ENCODE peak calls at places on chromosome X, in five cellular contexts. V, K, Z, Y and C are unnamed samples.

GRCh38 chrX:17377047-17377692 is 2.2 kb downstream of the NHS start:
- DNase-seq in K (peak; percentile 69), V (no peak), Y (no peak), Z (peak; percentile 63), C (no peak)

GRCh38 chrX:148905376-148905775 is 405.0 kb downstream of the AFF2 start:
- DNase-seq in Y (no peak), K (peak; percentile 42), V (no peak), Z (no peak), C (no peak)

GRCh38 chrX:121260568-121261240 is 213.3 kb downstream of the GLUD2 start:
- DNase-seq in V (peak; percentile 1), K (peak; percentile 84), Y (no peak), Z (no peak), C (no peak)

GRCh38 chrX:130108647-130109428 is 1.5 kb downstream of the ELF4 start:
- DNase-seq in Z (peak; percentile 41), K (no peak), V (no peak), Y (no peak), C (no peak)

GRCh38 chrX:110992611-110993010 is 103.4 kb upstream of the PAK3 start:
- DNase-seq in V (peak; percentile 48), Z (no peak), Y (peak; percentile 16), K (peak; percentile 65), C (peak; percentile 3)

GRCh38 chrX:119516157-119516702 is 48.0 kb downstream of the SLC25A5 start:
- DNase-seq in Y (peak; percentile 69), K (peak; percentile 74), V (peak; percentile 67), Z (peak; percentile 49), C (peak; percentile 64)

GRCh38 chrX:43876680-43877079 is 5.6 kb downstream of the MAOB start:
- DNase-seq in Y (no peak), K (no peak), V (no peak), Z (no peak), C (no peak)

GRCh38 chrX:85004255-85004654 is 578 bp downstream of the APOOL start:
- DNase-seq in K (no peak), V (no peak), Y (no peak), Z (no peak), C (no peak)

GRCh38 chrX:44785652-44786051 is 58.2 kb upstream of the DUSP21 start:
- DNase-seq in K (no peak), Y (no peak), V (no peak), Z (peak; percentile 67), C (no peak)

GRCh38 chrX:13051167-13051528 is 6.7 kb upstream of the FAM9C start:
- DNase-seq in Y (no peak), V (no peak), K (no peak), Z (no peak), C (no peak)

GRCh38 chrX:74458738-74459137 is 37.4 kb downstream of the SLC16A2 start:
- DNase-seq in Z (peak; percentile 59), K (no peak), V (no peak), Y (no peak), C (no peak)

GRCh38 chrX:153870288-153870690 is 15.7 kb downstream of the L1CAM start:
- DNase-seq in Y (no peak), V (no peak), K (no peak), Z (no peak), C (no peak)

GRCh38 chrX:40094041-40094899 is 3.5 kb downstream of the BCOR start:
- DNase-seq in K (peak; percentile 89), V (peak; percentile 18), Z (no peak), Y (no peak), C (no peak)

GRCh38 chrX:51215266-51215665 is 117.4 kb upstream of the NUDT10 start:
- DNase-seq in V (no peak), Z (no peak), K (peak; percentile 25), Y (no peak), C (no peak)

GRCh38 chrX:50700921-50701320 is 113.1 kb downstream of the SHROOM4 start:
- DNase-seq in Y (no peak), V (no peak), Z (no peak), K (peak; percentile 62), C (no peak)

GRCh38 chrX:56978172-56978571 is 17.2 kb downstream of the SPIN3 start:
- DNase-seq in K (peak; percentile 7), Z (peak; percentile 7), Y (peak; percentile 63), V (peak; percentile 1), C (peak; percentile 12)

GRCh38 chrX:9668537-9668936 is 97.1 kb downstream of the GPR143 start:
- DNase-seq in Z (no peak), K (no peak), Y (no peak), V (no peak), C (no peak)

GRCh38 chrX:129359269-129359668 is 164.0 kb downstream of the SMARCA1 start:
- DNase-seq in V (no peak), K (no peak), Y (no peak), Z (no peak), C (no peak)

GRCh38 chrX:150036181-150036580 is 97.9 kb upstream of the EOLA2 start:
- DNase-seq in K (no peak), V (no peak), Y (no peak), Z (peak; percentile 85), C (peak; percentile 6)

GRCh38 chrX:150366951-150367545 is 3.9 kb downstream of the MAMLD1 start:
- DNase-seq in Z (peak; percentile 73), V (no peak), Y (no peak), K (no peak), C (no peak)

GRCh38 chrX:16619024-16619423 is 30.9 kb upstream of the S100G start:
- DNase-seq in Y (no peak), V (no peak), Z (no peak), K (no peak), C (no peak)

GRCh38 chrX:81377329-81377728 is 175.4 kb downstream of the SH3BGRL start:
- DNase-seq in K (peak; percentile 4), V (no peak), Z (peak; percentile 5), Y (no peak), C (peak; percentile 18)

GRCh38 chrX:23634181-23634580 is 33.1 kb upstream of the PRDX4 start:
- DNase-seq in V (no peak), Y (no peak), Z (no peak), K (no peak), C (peak; percentile 21)

GRCh38 chrX:150062292-150063137 is 124.2 kb upstream of the EOLA2 start:
- DNase-seq in K (no peak), V (peak; percentile 95), Z (peak; percentile 73), Y (no peak), C (no peak)

GRCh38 chrX:20056704-20057103 is 60.0 kb downstream of the MAP7D2 start:
- DNase-seq in Z (peak; percentile 78), Y (no peak), V (peak; percentile 44), K (peak; percentile 40), C (no peak)

GRCh38 chrX:50635162-50635561 is 164.5 kb upstream of the DGKK start:
- DNase-seq in V (no peak), K (no peak), Z (no peak), Y (no peak), C (no peak)